ENCODE peak calls at places on chromosomes 3 and 15, in four cellular contexts. A, W, R and L are unnamed samples.

GRCh38 chr3:153138267-153139210 is 23.5 kb upstream of the RAP2B start:
- DNase-seq in W (peak), A (no peak), R (no peak), L (no peak)

GRCh38 chr15:70339551-70340517 is 242.1 kb upstream of the TLE3 start:
- DNase-seq in A (no peak), R (peak), W (no peak), L (no peak)

GRCh38 chr3:14862661-14863230 is 44.0 kb downstream of the FGD5 start:
- DNase-seq in A (no peak), W (no peak), R (no peak), L (no peak)

GRCh38 chr3:58668247-58668646 is 1.7 kb upstream of the FAM3D start:
- DNase-seq in R (peak), W (no peak), A (no peak), L (no peak)

GRCh38 chr15:62777657-62778056 is 264.9 kb upstream of the TPM1 start:
- DNase-seq in W (no peak), A (no peak), R (no peak), L (no peak)

GRCh38 chr15:85620321-85621044 is 174.2 kb downstream of the KLHL25 start:
- DNase-seq in W (no peak), A (no peak), R (peak), L (no peak)

GRCh38 chr3:115975353-115975752 is 352.0 kb downstream of the GAP43 start:
- DNase-seq in W (no peak), R (no peak), A (no peak), L (no peak)

GRCh38 chr3:71443332-71443731 is 140.2 kb downstream of the FOXP1 start:
- DNase-seq in W (no peak), A (no peak), R (no peak), L (no peak)

GRCh38 chr3:13537926-13538325 is 11.0 kb upstream of the FBLN2 start:
- DNase-seq in R (no peak), W (no peak), A (no peak), L (no peak)

GRCh38 chr15:96553006-96553405 is 222.5 kb downstream of the NR2F2 start:
- DNase-seq in W (no peak), A (no peak), R (no peak), L (no peak)

GRCh38 chr3:143973352-143974021 is 1.9 kb downstream of the DIPK2A start:
- DNase-seq in R (no peak), W (no peak), A (no peak), L (peak)

GRCh38 chr15:38528279-38528678 is 36.3 kb downstream of the RASGRP1 start:
- DNase-seq in R (no peak), A (no peak), W (no peak), L (no peak)

GRCh38 chr3:72892081-72892763 is 4.4 kb downstream of the GXYLT2 start:
- DNase-seq in A (no peak), W (no peak), R (peak), L (no peak)

GRCh38 chr3:82467051-82467450 is 705.6 kb upstream of the GBE1 start:
- DNase-seq in R (peak), W (no peak), A (no peak), L (no peak)

GRCh38 chr15:61069369-61070075 is 159.6 kb downstream of the RORA start:
- DNase-seq in W (no peak), A (peak), R (peak), L (no peak)

GRCh38 chr15:66833372-66833771 is 131.3 kb downstream of the SMAD6 start:
- DNase-seq in W (no peak), R (no peak), A (no peak), L (no peak)

GRCh38 chr3:41836360-41837134 is 125.4 kb downstream of the ULK4 start:
- DNase-seq in A (no peak), W (no peak), R (no peak), L (no peak)

GRCh38 chr15:98518823-98519561 is 129.3 kb upstream of the IGF1R start:
- DNase-seq in W (peak), R (peak), A (peak), L (peak)

GRCh38 chr15:39672666-39673065 is 91.8 kb downstream of the THBS1 start:
- DNase-seq in W (no peak), A (no peak), R (no peak), L (no peak)

GRCh38 chr3:194766845-194767244 is 81.2 kb downstream of the FAM43A start:
- DNase-seq in R (no peak), A (no peak), W (no peak), L (no peak)

GRCh38 chr15:83322061-83322460 is 37.6 kb upstream of the BNC1 start:
- DNase-seq in A (no peak), R (no peak), W (no peak), L (no peak)

GRCh38 chr15:22878103-22878502 is 39.6 kb downstream of the NIPA2 start:
- DNase-seq in A (no peak), R (no peak), W (no peak), L (no peak)

GRCh38 chr15:92391640-92392039 is 2.0 kb upstream of the ST8SIA2 start:
- DNase-seq in W (no peak), R (peak), A (no peak), L (no peak)

GRCh38 chr3:190701096-190701532 is 161.4 kb downstream of the GMNC start:
- DNase-seq in W (no peak), R (peak), A (peak), L (no peak)

GRCh38 chr3:28850186-28850585 is 430.7 kb upstream of the RBMS3 start:
- DNase-seq in W (no peak), A (no peak), R (peak), L (no peak)

GRCh38 chr3:56123487-56123886 is 344.8 kb downstream of the ERC2 start:
- DNase-seq in R (no peak), A (no peak), W (no peak), L (no peak)

GRCh38 chr3:23611737-23612295 is 193.9 kb upstream of the UBE2E1 start:
- DNase-seq in W (no peak), R (peak), A (no peak), L (no peak)

GRCh38 chr3:8964436-8965370 is 1.4 kb upstream of the RAD18 start:
- DNase-seq in R (no peak), A (no peak), W (no peak), L (no peak)

GRCh38 chr3:42681361-42682038 is 3.8 kb upstream of the KLHL40 start:
- DNase-seq in W (no peak), A (no peak), R (no peak), L (no peak)

GRCh38 chr3:139281512-139282196 is 62.2 kb upstream of the MRPS22 start:
- DNase-seq in A (no peak), W (no peak), R (no peak), L (no peak)

GRCh38 chr15:73988075-73988969 is 3.8 kb downstream of the STOML1 start:
- DNase-seq in W (no peak), A (no peak), R (no peak), L (no peak)

GRCh38 chr15:93253656-93254055 is 164.6 kb upstream of the RGMA start:
- DNase-seq in R (no peak), A (no peak), W (no peak), L (no peak)